ENCODE peak calls at places on chromosome 6, in four cellular contexts. Y is neural progenitor cell, O is OCI-LY7, S is HCT116. U is an unnamed sample.

GRCh38 chr6:47047479-47048411 is 5.6 kb upstream of the ADGRF1 start:
- DNase-seq in Y (peak), O (peak), S (peak), U (peak)

GRCh38 chr6:137056121-137056880 is 11.5 kb upstream of the IL20RA start:
- DNase-seq in Y (no peak), O (no peak), S (peak), U (no peak)

GRCh38 chr6:170306324-170307079 is at the start of gene FAM120B:
- DNase-seq in Y (peak), O (peak), S (peak), U (peak)

GRCh38 chr6:118307581-118307980 is 240.5 kb upstream of the PLN start:
- DNase-seq in Y (no peak), O (no peak), S (no peak), U (no peak)

GRCh38 chr6:16759646-16760535 is 1.4 kb downstream of the ATXN1 start:
- DNase-seq in Y (peak), O (no peak), S (no peak), U (peak)

GRCh38 chr6:13268914-13269532 is 59.3 kb downstream of the TBC1D7 start:
- DNase-seq in Y (no peak), O (no peak), S (no peak), U (peak)

GRCh38 chr6:30939473-30939872 is 1.3 kb upstream of the MUCL3 start:
- DNase-seq in Y (no peak), O (no peak), S (no peak), U (no peak)

GRCh38 chr6:121285041-121285440 is 49.2 kb downstream of the TBC1D32 start:
- DNase-seq in Y (no peak), O (no peak), S (no peak), U (no peak)

GRCh38 chr6:156182356-156182755 is 594.8 kb upstream of the ARID1B start:
- DNase-seq in Y (no peak), O (no peak), S (no peak), U (no peak)

GRCh38 chr6:135182993-135183531 is 2.0 kb downstream of the MYB start:
- DNase-seq in Y (peak), O (peak), S (no peak), U (peak)

GRCh38 chr6:34663887-34664269 is 32.7 kb downstream of the ILRUN start:
- DNase-seq in Y (no peak), O (no peak), S (no peak), U (no peak)

GRCh38 chr6:121965739-121966138 is 433.7 kb upstream of the HSF2 start:
- DNase-seq in Y (no peak), O (no peak), S (no peak), U (no peak)

GRCh38 chr6:23036401-23036983 is 467.1 kb downstream of the HDGFL1 start:
- DNase-seq in Y (no peak), O (no peak), S (no peak), U (no peak)

GRCh38 chr6:79450984-79451383 is 86.2 kb downstream of the LCA5 start:
- DNase-seq in Y (no peak), O (no peak), S (no peak), U (no peak)

GRCh38 chr6:145022199-145022782 is 713.0 kb downstream of the EPM2A start:
- DNase-seq in Y (no peak), O (no peak), S (no peak), U (no peak)

GRCh38 chr6:100948381-100949133 is 67.4 kb upstream of the ASCC3 start:
- DNase-seq in Y (no peak), O (no peak), S (no peak), U (peak)

GRCh38 chr6:138211048-138211581 is 7.2 kb downstream of the PBOV1 start:
- DNase-seq in Y (peak), O (no peak), S (no peak), U (no peak)

GRCh38 chr6:156068870-156069269 is 613.2 kb upstream of the NOX3 start:
- DNase-seq in Y (no peak), O (peak), S (no peak), U (no peak)

GRCh38 chr6:157173756-157174155 is 149.6 kb downstream of the TMEM242 start:
- DNase-seq in Y (no peak), O (no peak), S (no peak), U (no peak)

GRCh38 chr6:24358219-24358821 is 461 bp upstream of the DCDC2 start:
- DNase-seq in Y (peak), O (no peak), S (no peak), U (no peak)

GRCh38 chr6:170222498-170223471 is 68.1 kb downstream of the DLL1 start:
- DNase-seq in Y (peak), O (no peak), S (no peak), U (no peak)

GRCh38 chr6:40904583-40905194 is 134.3 kb downstream of the UNC5CL start:
- DNase-seq in Y (no peak), O (no peak), S (no peak), U (no peak)

GRCh38 chr6:150590448-150590847 is 9.2 kb upstream of the PLEKHG1 start:
- DNase-seq in Y (no peak), O (peak), S (no peak), U (no peak)

GRCh38 chr6:11023032-11023431 is 21.1 kb downstream of the ELOVL2 start:
- DNase-seq in Y (no peak), O (no peak), S (no peak), U (no peak)

GRCh38 chr6:55445648-55446204 is 118.5 kb downstream of the GFRAL start:
- DNase-seq in Y (peak), O (peak), S (peak), U (peak)

GRCh38 chr6:40187654-40188053 is 253.4 kb upstream of the MOCS1 start:
- DNase-seq in Y (no peak), O (no peak), S (no peak), U (no peak)

GRCh38 chr6:22921831-22922230 is 352.5 kb downstream of the HDGFL1 start:
- DNase-seq in Y (peak), O (no peak), S (no peak), U (no peak)

GRCh38 chr6:31597006-31597405 is 4.2 kb upstream of the NCR3 start:
- DNase-seq in Y (peak), O (peak), S (peak), U (no peak)

GRCh38 chr6:112269165-112269564 is 14.8 kb upstream of the LAMA4 start:
- DNase-seq in Y (no peak), O (no peak), S (no peak), U (no peak)

GRCh38 chr6:127954082-127954481 is 53.2 kb upstream of the THEMIS start:
- DNase-seq in Y (no peak), O (no peak), S (no peak), U (no peak)

GRCh38 chr6:131004387-131004755 is 58.7 kb downstream of the EPB41L2 start:
- DNase-seq in Y (no peak), O (no peak), S (no peak), U (no peak)

GRCh38 chr6:131000544-131000943 is 62.5 kb downstream of the EPB41L2 start:
- DNase-seq in Y (peak), O (no peak), S (no peak), U (no peak)

GRCh38 chr6:131001113-131001776 is 61.8 kb downstream of the EPB41L2 start:
- DNase-seq in Y (no peak), O (no peak), S (no peak), U (no peak)

GRCh38 chr6:131003419-131004386 is 59.3 kb downstream of the EPB41L2 start:
- DNase-seq in Y (peak), O (no peak), S (no peak), U (no peak)

GRCh38 chr6:131001945-131002661 is 60.9 kb downstream of the EPB41L2 start:
- DNase-seq in Y (no peak), O (no peak), S (no peak), U (no peak)
- H3K4me3 ChIP-seq in Y (no peak), O (no peak), S (no peak), U (no peak)

GRCh38 chr6:166259296-166259977 is 48.8 kb downstream of the PRR18 start:
- DNase-seq in Y (peak), O (peak), S (no peak), U (no peak)
- TF ChIP-seq EZH2phosphoT487 in Y (no peak), O (no peak), S (no peak), U (no peak)

DNA sequence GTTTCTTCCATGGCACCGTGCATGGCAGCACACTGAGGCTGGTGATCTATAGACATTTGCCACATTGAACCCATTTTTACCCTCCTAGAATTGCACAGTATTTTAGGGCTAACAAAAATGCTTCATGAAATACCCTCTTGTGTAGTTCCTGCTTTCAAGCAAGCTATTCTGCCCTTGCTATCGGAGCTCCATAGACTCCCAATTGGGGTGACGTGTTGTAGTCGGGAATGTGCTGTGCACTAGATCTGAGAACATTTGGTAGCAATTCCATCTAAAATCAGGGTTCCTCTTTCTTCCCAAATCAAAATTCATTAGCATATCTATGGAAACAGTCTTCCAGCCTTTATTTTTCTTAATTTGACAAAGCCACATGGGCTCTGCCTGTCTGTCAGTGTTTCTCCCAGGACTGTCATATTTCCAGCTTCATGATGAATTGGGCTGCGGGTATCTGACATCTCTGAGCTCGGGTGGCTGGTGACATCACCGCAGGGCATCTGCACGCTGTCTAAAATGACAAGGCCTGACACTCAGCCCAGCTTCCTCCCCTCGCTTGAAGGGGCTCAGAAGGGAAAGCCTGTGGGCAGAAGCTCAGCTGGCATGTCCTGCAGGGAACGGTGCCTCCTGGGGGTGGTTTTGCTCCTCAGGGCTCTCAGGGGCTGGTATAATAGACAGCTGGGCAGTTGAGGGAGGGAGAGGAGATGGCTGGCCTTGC is 406.4 kb downstream of the QKI start:
- DNase-seq in Y (no peak), O (no peak), S (no peak), U (no peak)
- TF ChIP-seq CTCF in Y (no peak), O (no peak), S (no peak), U (no peak)

GRCh38 chr6:44342052-44342451 is 398 bp upstream of the SPATS1 start:
- DNase-seq in Y (no peak), O (no peak), S (no peak), U (no peak)
- H3K4me3 ChIP-seq in Y (no peak), O (no peak), S (no peak), U (no peak)

GRCh38 chr6:53115113-53115512 is 33.5 kb downstream of the GCM1 start:
- DNase-seq in Y (no peak), O (no peak), S (no peak), U (no peak)

GRCh38 chr6:53112404-53112803 is 36.2 kb downstream of the GCM1 start:
- DNase-seq in Y (no peak), O (no peak), S (no peak), U (peak)

GRCh38 chr6:53111865-53112264 is 36.8 kb downstream of the GCM1 start:
- DNase-seq in Y (no peak), O (peak), S (no peak), U (no peak)

GRCh38 chr6:53113742-53114141 is 34.9 kb downstream of the GCM1 start:
- DNase-seq in Y (no peak), O (no peak), S (no peak), U (no peak)

GRCh38 chr6:53112871-53113270 is 35.8 kb downstream of the GCM1 start:
- DNase-seq in Y (no peak), O (no peak), S (no peak), U (no peak)
- TF ChIP-seq EZH2phosphoT487 in Y (no peak), O (no peak), S (no peak), U (no peak)

GRCh38 chr6:20652691-20653479 is 118.6 kb downstream of the CDKAL1 start:
- DNase-seq in Y (no peak), O (no peak), S (no peak), U (peak)
- TF ChIP-seq CTCF in Y (no peak), O (no peak), S (no peak), U (no peak)

U was measured in hepatocyte.